ENCODE peak calls at places on chromosomes 13 and 19, in eight cellular contexts. F, Y, G, I, W, E, Q and P are unnamed samples.

GRCh38 chr13:108968566-108968965 is 339.2 kb downstream of the MYO16 start:
- DNase-seq in Q (no peak), G (no peak), F (no peak), E (no peak), W (no peak), Y (no peak), I (no peak), P (no peak)

GRCh38 chr13:91647361-91647970 is 249.0 kb downstream of the GPC5 start:
- DNase-seq in W (no peak), Y (peak), G (no peak), F (no peak), E (no peak), I (no peak), Q (no peak), P (no peak)

GRCh38 chr19:807627-808175 is 10.4 kb downstream of the PTBP1 start:
- DNase-seq in Q (no peak), E (no peak), Y (no peak), I (no peak), W (no peak), F (no peak), G (no peak), P (no peak)

GRCh38 chr19:1266116-1266817 is 2.9 kb upstream of the CIRBP start:
- DNase-seq in F (peak), Y (peak), I (peak), W (no peak), E (peak), G (peak), Q (peak), P (peak)

GRCh38 chr19:5698635-5699422 is 8.7 kb downstream of the RPL36 start:
- DNase-seq in I (no peak), E (no peak), F (no peak), Y (no peak), G (no peak), Q (peak), W (no peak), P (no peak)

GRCh38 chr13:21868823-21869222 is 197.9 kb downstream of the FGF9 start:
- DNase-seq in Y (no peak), E (no peak), G (no peak), W (no peak), F (no peak), I (no peak), Q (no peak), P (no peak)

GRCh38 chr19:46480409-46480808 is 9.0 kb upstream of the PNMA8A start:
- DNase-seq in Y (no peak), G (no peak), E (no peak), W (no peak), Q (peak), F (no peak), I (peak), P (no peak)

GRCh38 chr19:43353606-43354304 is at the start of gene CD177:
- DNase-seq in I (no peak), Y (no peak), W (no peak), Q (no peak), E (no peak), G (no peak), F (no peak), P (no peak)

GRCh38 chr13:111913790-111914189 is 153.2 kb upstream of the SOX1 start:
- DNase-seq in Q (no peak), W (no peak), I (no peak), E (no peak), Y (no peak), G (no peak), F (no peak), P (no peak)

GRCh38 chr19:38204096-38204495 is 19.9 kb downstream of the DPF1 start:
- DNase-seq in W (no peak), G (no peak), Y (no peak), F (no peak), E (no peak), Q (no peak), I (no peak), P (no peak)

GRCh38 chr13:33524086-33524485 is 238.5 kb upstream of the STARD13 start:
- DNase-seq in E (no peak), F (peak), Q (no peak), Y (no peak), G (no peak), I (peak), W (no peak), P (no peak)

GRCh38 chr13:105442941-105443340 is 1092.5 kb downstream of the EFNB2 start:
- DNase-seq in G (no peak), I (peak), Y (no peak), E (no peak), F (peak), W (no peak), Q (no peak), P (no peak)

GRCh38 chr13:35994131-35994966 is 136.8 kb downstream of the DCLK1 start:
- DNase-seq in E (no peak), G (no peak), F (peak), Y (no peak), W (no peak), Q (peak), I (peak), P (no peak)

GRCh38 chr13:100454876-100455275 is 133.7 kb downstream of the GGACT start:
- DNase-seq in I (peak), G (no peak), E (no peak), Q (no peak), W (no peak), F (peak), Y (peak), P (no peak)

GRCh38 chr19:15241259-15241658 is 9.0 kb upstream of the EPHX3 start:
- DNase-seq in G (no peak), Y (no peak), F (no peak), I (no peak), W (no peak), E (no peak), Q (no peak), P (no peak)

GRCh38 chr13:86846501-86846900 is 824.7 kb upstream of the SLITRK5 start:
- DNase-seq in Q (no peak), E (no peak), W (no peak), G (no peak), F (peak), I (no peak), Y (no peak), P (no peak)

GRCh38 chr19:8388612-8388958 is 1.6 kb upstream of the RAB11B start:
- DNase-seq in Q (no peak), E (no peak), Y (no peak), G (no peak), W (no peak), F (no peak), I (no peak), P (no peak)

GRCh38 chr19:8390617-8390981 is 439 bp downstream of the RAB11B start:
- DNase-seq in I (peak), Q (peak), G (peak), Y (peak), W (peak), E (peak), F (peak), P (peak)

GRCh38 chr19:8386990-8387389 is 3.2 kb upstream of the RAB11B start:
- DNase-seq in G (no peak), E (no peak), F (no peak), W (no peak), Q (no peak), I (no peak), Y (no peak), P (no peak)

GRCh38 chr19:8389891-8390616 is at the start of gene RAB11B:
- DNase-seq in F (peak), E (peak), Y (peak), Q (peak), W (peak), I (peak), G (peak), P (peak)

GRCh38 chr19:8387688-8388611 is 2.2 kb upstream of the RAB11B start:
- DNase-seq in Q (no peak), F (no peak), Y (no peak), W (no peak), G (no peak), I (no peak), E (no peak), P (no peak)
- H3K27ac ChIP-seq in Q (no peak), F (no peak), Y (no peak), W (no peak), G (no peak), I (no peak), E (no peak), P (no peak)

GRCh38 chr19:3229346-3229743 is 4.9 kb downstream of the CELF5 start:
- DNase-seq in Y (no peak), G (no peak), E (no peak), W (no peak), F (no peak), I (no peak), Q (no peak), P (no peak)

GRCh38 chr19:3227054-3227626 is 2.7 kb downstream of the CELF5 start:
- DNase-seq in Y (no peak), G (no peak), F (no peak), W (no peak), I (no peak), E (no peak), Q (no peak), P (no peak)

GRCh38 chr19:3231288-3231687 is 6.8 kb downstream of the CELF5 start:
- DNase-seq in W (no peak), G (no peak), Y (no peak), I (no peak), F (no peak), Q (no peak), E (no peak), P (no peak)

GRCh38 chr19:3233116-3233515 is 8.7 kb downstream of the CELF5 start:
- DNase-seq in E (no peak), G (no peak), Y (no peak), Q (no peak), I (no peak), W (no peak), F (no peak), P (no peak)

GRCh38 chr19:3229888-3230496 is 5.5 kb downstream of the CELF5 start:
- DNase-seq in Q (no peak), F (no peak), G (no peak), E (no peak), I (no peak), Y (no peak), W (no peak), P (no peak)
- H3K27ac ChIP-seq in Q (no peak), F (no peak), G (no peak), E (no peak), I (no peak), Y (no peak), W (no peak), P (no peak)

DNA sequence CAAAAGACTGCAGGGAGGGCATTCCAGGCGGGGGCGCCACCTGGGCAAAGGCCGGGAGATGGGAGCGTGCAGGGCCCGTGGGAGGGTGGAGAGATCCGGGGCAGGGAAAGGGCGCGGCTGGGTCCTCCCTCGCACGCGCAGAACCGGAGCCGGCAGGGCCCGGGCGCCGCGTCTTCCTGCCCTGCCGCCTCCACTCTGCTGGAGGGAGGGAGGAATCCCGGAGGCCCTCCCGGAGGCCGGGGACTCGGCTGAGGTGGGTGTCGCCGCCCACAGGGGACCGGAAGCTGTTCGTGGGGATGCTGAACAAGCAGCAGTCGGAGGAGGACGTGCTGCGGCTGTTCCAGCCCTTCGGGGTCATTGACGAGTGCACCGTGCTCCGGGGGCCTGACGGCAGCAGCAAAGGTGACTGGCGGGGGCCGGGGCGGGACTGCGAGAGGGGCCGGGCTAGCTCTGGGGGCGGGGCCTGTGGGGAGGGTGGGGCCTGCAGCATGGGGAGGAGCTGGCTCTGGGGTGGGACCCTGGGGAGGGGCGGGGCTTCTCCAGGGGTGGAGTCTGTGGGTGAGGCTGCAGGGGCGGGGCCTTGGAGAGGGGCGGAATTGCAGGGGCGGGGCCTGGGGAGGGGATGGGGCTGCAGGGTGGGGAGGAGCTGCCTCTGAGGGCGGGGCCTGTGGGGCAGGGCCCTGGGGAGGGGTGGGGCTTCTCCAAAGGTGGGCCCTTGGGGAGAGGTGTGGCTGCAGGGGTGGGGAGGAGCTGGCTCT is 51.3 kb downstream of the CELF5 start:
- DNase-seq in E (peak), F (peak), I (peak), Q (no peak), W (peak), G (peak), Y (peak), P (peak)
- H3K27ac ChIP-seq in E (no peak), F (no peak), I (no peak), Q (no peak), W (no peak), G (no peak), Y (no peak), P (peak)

DNA sequence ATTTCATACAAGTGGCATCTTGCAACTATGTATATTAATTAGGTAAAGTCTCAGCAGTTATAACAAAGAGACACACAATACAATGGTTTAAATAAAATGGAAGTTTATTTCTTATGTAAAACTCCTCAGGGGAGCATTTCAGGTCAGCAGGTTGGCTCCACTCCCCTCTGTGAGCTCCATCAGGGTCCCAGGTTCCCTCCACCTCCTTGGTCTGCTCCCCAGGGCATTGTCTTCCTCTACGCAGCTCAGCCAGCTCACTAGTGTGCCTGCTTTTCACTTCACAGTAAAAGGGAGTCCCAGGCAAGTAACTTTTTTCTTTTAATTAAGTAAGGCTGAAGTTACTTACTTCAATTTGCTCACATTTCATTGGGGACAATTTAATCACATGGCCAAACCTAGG is 135.3 kb upstream of the FNDC3A start:
- DNase-seq in F (no peak), Q (no peak), Y (no peak), I (no peak), G (no peak), E (no peak), W (no peak), P (no peak)
- H3K27ac ChIP-seq in F (no peak), Q (no peak), Y (no peak), I (no peak), G (no peak), E (no peak), W (no peak), P (no peak)

GRCh38 chr19:13035820-13036365 is 40.6 kb downstream of the NFIX start:
- DNase-seq in Q (no peak), E (no peak), W (no peak), G (no peak), Y (no peak), I (no peak), F (no peak), P (no peak)
- H3K27ac ChIP-seq in Q (no peak), E (no peak), W (no peak), G (no peak), Y (no peak), I (no peak), F (peak), P (peak)

DNA sequence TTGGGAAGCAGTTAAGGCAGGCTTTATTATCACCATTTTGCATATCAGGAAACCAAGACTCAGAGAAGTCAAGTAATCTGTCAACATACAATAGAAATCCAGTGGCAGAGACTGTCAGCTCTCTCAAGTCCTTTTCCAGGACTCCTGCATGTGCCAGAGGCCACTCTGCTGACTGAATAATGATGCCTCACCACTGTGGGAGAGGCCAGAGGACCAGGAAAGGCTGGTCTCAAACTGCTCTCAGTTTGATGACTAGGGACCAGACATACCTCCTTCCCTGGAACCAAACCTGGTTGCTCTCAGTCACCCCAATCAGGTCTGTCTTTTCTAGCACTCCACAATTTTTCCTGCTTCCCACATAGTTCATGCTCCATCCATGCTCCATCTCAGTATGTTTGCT is 8.0 kb downstream of the RNASEH2B start:
- DNase-seq in E (no peak), Y (no peak), I (no peak), F (no peak), G (no peak), Q (no peak), W (no peak), P (no peak)
- H3K27ac ChIP-seq in E (peak), Y (peak), I (no peak), F (no peak), G (no peak), Q (no peak), W (no peak), P (no peak)

GRCh38 chr19:27741236-27741635 is 1471.7 kb downstream of the UQCRFS1 start:
- DNase-seq in E (no peak), W (no peak), G (no peak), I (no peak), Q (no peak), Y (no peak), F (no peak), P (no peak)
- H3K27ac ChIP-seq in E (no peak), W (no peak), G (no peak), I (no peak), Q (no peak), Y (no peak), F (no peak), P (no peak)